ENCODE peak calls at places on chromosomes 13 and 19, in five cellular contexts. L is NB4, C is GM12891, K is tibial nerve, R is ovary. E is an unnamed sample.

GRCh38 chr19:38736036-38736412 is 8.2 kb downstream of the CAPN12 start:
- DNase-seq in R (peak), K (no peak), C (no peak), L (no peak), E (no peak)

GRCh38 chr19:1261863-1262686 is 7.1 kb upstream of the CIRBP start:
- DNase-seq in L (no peak), C (no peak), R (peak), K (peak), E (no peak)

GRCh38 chr13:42040730-42041016 is 7.8 kb upstream of the DGKH start:
- DNase-seq in K (no peak), C (no peak), R (no peak), L (no peak), E (no peak)

GRCh38 chr19:19566306-19566705 is 28.2 kb downstream of the CILP2 start:
- DNase-seq in C (no peak), K (no peak), R (no peak), L (no peak), E (no peak)

GRCh38 chr19:47492137-47492533 is 8.1 kb upstream of the KPTN start:
- DNase-seq in K (no peak), C (no peak), R (no peak), L (no peak), E (no peak)

GRCh38 chr19:10070730-10071446 is 15.2 kb upstream of the SHFL start:
- DNase-seq in R (no peak), C (no peak), K (no peak), L (peak), E (no peak)

GRCh38 chr13:44759222-44759721 is 183.1 kb upstream of the TSC22D1 start:
- DNase-seq in K (no peak), R (no peak), L (no peak), C (no peak), E (no peak)

GRCh38 chr13:112696001-112696868 is 6.4 kb downstream of the ATP11A start:
- DNase-seq in C (no peak), L (no peak), R (no peak), K (no peak), E (no peak)

GRCh38 chr13:37277435-37278144 is 172.1 kb upstream of the CSNK1A1L start:
- DNase-seq in C (no peak), R (no peak), L (no peak), K (no peak), E (no peak)

GRCh38 chr19:58559275-58560006 is 1.0 kb upstream of the UBE2M start:
- DNase-seq in K (peak), C (peak), L (peak), R (peak), E (peak)

GRCh38 chr13:41740479-41740878 is 220.4 kb downstream of the VWA8 start:
- DNase-seq in R (no peak), C (no peak), L (no peak), K (no peak), E (no peak)

GRCh38 chr13:112182251-112182650 is 115.3 kb downstream of the SOX1 start:
- DNase-seq in R (no peak), K (no peak), C (no peak), L (no peak), E (no peak)

GRCh38 chr19:41226053-41226873 is 7.2 kb downstream of the AXL start:
- DNase-seq in K (peak), C (no peak), L (peak), R (peak), E (peak)

GRCh38 chr19:1396768-1397679 is 4.3 kb downstream of the GAMT start:
- DNase-seq in C (no peak), R (no peak), K (no peak), L (no peak), E (no peak)

GRCh38 chr19:29484876-29485275 is 40.9 kb upstream of the VSTM2B start:
- DNase-seq in K (no peak), L (no peak), C (no peak), R (no peak), E (no peak)

GRCh38 chr13:76293346-76293745 is 592.9 kb downstream of the KCTD12 start:
- DNase-seq in L (no peak), K (no peak), C (no peak), R (no peak), E (no peak)

GRCh38 chr13:87235621-87236020 is 435.6 kb upstream of the SLITRK5 start:
- DNase-seq in L (no peak), R (no peak), K (no peak), C (no peak), E (no peak)

GRCh38 chr19:58361900-58362271 is 665 bp downstream of the ZNF497 start:
- DNase-seq in C (peak), L (peak), R (no peak), K (no peak), E (no peak)

GRCh38 chr13:98796798-98797197 is 44.3 kb upstream of the SLC15A1 start:
- DNase-seq in R (no peak), K (no peak), L (no peak), C (no peak), E (no peak)

GRCh38 chr19:6038634-6039405 is 60.9 kb upstream of the RANBP3 start:
- DNase-seq in C (peak), K (no peak), L (no peak), R (no peak), E (no peak)

GRCh38 chr19:11174336-11174735 is 18.8 kb upstream of the SPC24 start:
- DNase-seq in L (no peak), R (no peak), K (no peak), C (no peak), E (no peak)
- TF ChIP-seq POLR2A in L (no peak), R (no peak), K (no peak), C (no peak), E (no peak)

GRCh38 chr19:4366666-4367335 is 23.4 kb downstream of the MPND start:
- DNase-seq in L (no peak), K (no peak), R (no peak), C (no peak), E (no peak)

GRCh38 chr19:4365791-4366665 is 22.7 kb downstream of the MPND start:
- DNase-seq in C (no peak), L (no peak), K (no peak), R (no peak), E (no peak)

GRCh38 chr19:4367781-4368127 is 24.4 kb downstream of the MPND start:
- DNase-seq in C (no peak), R (no peak), L (no peak), K (no peak), E (no peak)

GRCh38 chr19:4368128-4368820 is 24.9 kb downstream of the MPND start:
- DNase-seq in K (no peak), L (no peak), C (no peak), R (no peak), E (no peak)

GRCh38 chr19:4367336-4367723 is 24.0 kb downstream of the MPND start:
- DNase-seq in C (no peak), L (no peak), R (no peak), K (no peak), E (no peak)
- TF ChIP-seq POLR2A in C (no peak), L (no peak), R (no peak), K (no peak), E (no peak)

GRCh38 chr13:19633340-19634128 is at the start of gene MPHOSPH8:
- DNase-seq in C (peak), R (peak), K (peak), L (peak), E (peak)
- TF ChIP-seq POLR2A in C (no peak), R (peak), K (peak), L (peak), E (peak)

GRCh38 chr13:48037346-48038173 is at the start of gene NUDT15:
- DNase-seq in R (peak), L (peak), C (peak), K (peak), E (peak)
- TF ChIP-seq POLR2A in R (peak), L (peak), C (peak), K (peak), E (peak)

GRCh38 chr19:11538232-11539036 is at the start of gene CNN1:
- DNase-seq in C (no peak), L (peak), R (peak), K (no peak), E (no peak)
- TF ChIP-seq POLR2A in C (no peak), L (no peak), R (peak), K (peak), E (no peak)

DNA sequence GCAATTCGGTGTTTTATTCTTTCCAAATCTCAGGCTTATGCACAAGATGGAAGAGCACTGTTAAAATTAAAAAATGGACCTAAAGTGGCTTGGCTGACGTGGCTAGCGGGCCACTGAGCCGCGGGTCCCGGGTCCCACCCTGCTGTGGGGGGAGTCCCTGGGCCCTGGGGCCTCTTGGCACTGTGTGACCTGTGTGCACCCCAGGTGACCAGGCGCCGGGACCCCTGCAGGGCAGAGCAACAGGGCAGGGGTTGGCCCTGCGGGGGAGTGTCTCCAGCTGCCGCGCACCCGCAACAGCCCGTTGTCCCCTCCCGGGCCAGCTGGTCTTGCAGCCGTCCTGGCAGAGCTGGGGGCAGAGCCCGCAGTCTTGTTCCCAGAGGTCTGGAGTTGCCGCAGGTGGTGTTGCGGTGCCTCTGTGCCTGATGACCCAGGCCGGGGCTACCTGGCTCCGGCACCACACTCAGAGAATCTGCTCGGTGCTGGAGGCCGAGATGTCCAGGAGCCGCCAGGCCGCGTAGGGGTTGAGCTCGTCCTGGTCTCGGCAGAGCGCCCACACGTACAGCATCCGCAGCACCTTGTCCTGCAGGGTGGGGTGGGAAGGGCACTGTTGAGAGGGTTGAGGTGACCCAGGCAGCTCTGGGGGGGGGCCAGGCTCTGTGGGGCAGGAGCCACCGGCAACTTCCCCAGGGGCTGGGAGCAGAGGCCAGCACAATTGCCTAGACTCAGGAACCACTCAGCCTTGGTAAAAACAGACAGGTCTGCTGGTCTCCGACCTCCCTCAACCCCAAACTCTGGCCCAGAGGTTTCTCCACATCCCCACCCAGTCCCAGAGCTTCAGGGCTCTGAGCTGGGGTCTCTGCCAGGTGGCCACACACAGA is 1.0 kb upstream of the CTXN1 start:
- DNase-seq in R (peak), C (no peak), L (peak), K (no peak), E (no peak)
- TF ChIP-seq POLR2A in R (no peak), C (no peak), L (no peak), K (no peak), E (no peak)

DNA sequence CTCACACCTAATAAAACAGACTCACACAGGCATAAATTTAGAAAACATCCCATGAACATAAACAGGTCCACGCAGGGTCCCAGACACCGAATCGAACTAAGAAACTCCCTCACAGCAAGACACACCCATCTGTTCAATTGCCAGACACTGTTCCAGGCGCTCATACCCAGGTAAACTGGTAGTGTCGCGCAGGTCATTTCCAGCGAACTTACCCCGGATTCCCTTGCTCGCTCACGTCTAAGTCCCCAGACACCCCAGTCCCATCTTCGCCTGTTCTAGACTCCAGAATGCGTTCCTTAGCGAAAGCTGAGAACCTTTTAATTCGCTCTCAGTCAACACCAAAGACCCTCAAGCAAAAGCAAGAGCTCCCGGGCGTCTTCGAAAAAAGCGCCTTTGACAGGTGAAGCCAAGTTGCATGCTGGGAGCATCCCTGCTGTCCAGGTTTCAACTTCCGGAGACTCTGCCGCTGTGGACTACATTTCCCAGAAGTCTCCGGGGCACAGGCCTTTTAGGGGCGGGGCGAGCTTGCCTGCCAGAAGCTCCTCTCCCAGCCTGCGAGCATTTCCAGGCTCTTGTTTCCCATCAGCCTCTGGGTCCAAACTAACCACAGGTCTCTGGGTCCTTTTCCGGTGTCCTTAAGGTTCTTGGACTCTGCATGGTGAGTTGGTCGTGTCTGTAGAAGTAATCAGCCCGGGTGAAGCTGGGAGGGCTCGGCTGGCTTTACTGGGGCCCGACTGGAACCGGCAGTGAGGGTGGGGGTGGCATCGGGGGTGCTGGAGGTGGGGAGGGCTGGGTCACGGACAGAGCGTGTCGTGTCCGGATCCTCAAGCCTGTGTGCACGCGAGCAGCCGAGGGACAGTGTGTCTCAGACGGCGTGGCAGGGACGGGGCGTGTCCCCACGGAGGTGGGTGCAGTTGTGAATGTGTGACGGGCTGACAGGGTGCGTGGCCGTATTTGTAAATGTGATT is at the start of gene ZNF283:
- DNase-seq in R (peak), L (peak), K (peak), C (peak), E (peak)
- TF ChIP-seq POLR2A in R (no peak), L (peak), K (no peak), C (no peak), E (peak)

GRCh38 chr19:49637865-49638350 is 2.0 kb downstream of the RRAS start:
- DNase-seq in L (peak), C (no peak), R (peak), K (peak), E (peak)

GRCh38 chr19:49641688-49642487 is at the start of gene SCAF1:
- DNase-seq in C (peak), K (peak), R (peak), L (peak), E (peak)

GRCh38 chr19:49638360-49638759 is 1.6 kb downstream of the RRAS start:
- DNase-seq in R (no peak), L (no peak), K (no peak), C (no peak), E (no peak)

GRCh38 chr19:49640113-49640898 is at the start of gene RRAS:
- DNase-seq in C (peak), R (peak), L (peak), K (peak), E (peak)

GRCh38 chr19:49639401-49640112 is 386 bp downstream of the RRAS start:
- DNase-seq in C (no peak), L (peak), R (peak), K (no peak), E (no peak)
- TF ChIP-seq POLR2A in C (no peak), L (no peak), R (peak), K (peak), E (peak)